ENCODE peak calls at places on chromosomes 4 and X, in ten cellular contexts. N, G, X, H, D, T, P, Z, L and U are unnamed samples.
A peak's percentile ranks its signal among the peaks of the same experiment; 100 is the strongest.

GRCh38 chr4:27364509-27364908 is 503.9 kb downstream of the STIM2 start:
- DNase-seq in Z (no peak), D (no peak), G (no peak), H (no peak), N (no peak), X (no peak), P (no peak), L (no peak), T (no peak), U (no peak)

GRCh38 chr4:37648084-37648817 is 37.9 kb downstream of the RELL1 start:
- DNase-seq in N (no peak), T (peak; percentile 66), G (peak; percentile 77), X (no peak), D (no peak), P (peak; percentile 92), L (peak; percentile 90), H (peak; percentile 74), Z (peak; percentile 68), U (peak; percentile 77)

GRCh38 chr4:140952709-140953108 is 180.6 kb downstream of the RNF150 start:
- DNase-seq in L (no peak), D (no peak), G (no peak), T (no peak), N (no peak), X (no peak), H (no peak), P (no peak), Z (no peak), U (no peak)

GRCh38 chr4:23937173-23937572 is 47.3 kb upstream of the PPARGC1A start:
- DNase-seq in N (no peak), X (no peak), H (no peak), D (no peak), P (no peak), L (no peak), Z (no peak), G (no peak), T (no peak), U (no peak)

GRCh38 chrX:41923925-41924693 is 755 bp upstream of the CASK start:
- DNase-seq in L (peak; percentile 46), T (peak; percentile 21), X (no peak), N (peak; percentile 25), Z (no peak), H (peak; percentile 51), D (peak; percentile 7), P (no peak), G (peak; percentile 22), U (peak; percentile 49)

GRCh38 chr4:74613266-74613665 is 168.3 kb downstream of the AREG start:
- DNase-seq in P (no peak), T (no peak), G (no peak), Z (no peak), L (no peak), D (no peak), H (no peak), X (no peak), N (no peak), U (no peak)

GRCh38 chr4:95107004-95107403 is 349.2 kb downstream of the BMPR1B start:
- DNase-seq in P (no peak), Z (no peak), T (no peak), X (no peak), L (no peak), G (no peak), H (no peak), N (no peak), D (no peak), U (no peak)

GRCh38 chrX:9458516-9459078 is 6.3 kb upstream of the TBL1X start:
- DNase-seq in H (no peak), G (no peak), T (no peak), P (no peak), L (no peak), N (no peak), D (no peak), X (no peak), Z (no peak), U (no peak)

GRCh38 chr4:38860788-38861424 is 4.3 kb upstream of the TLR6 start:
- DNase-seq in D (peak; percentile 76), L (peak; percentile 34), N (peak; percentile 47), G (peak; percentile 74), H (peak; percentile 67), T (no peak), Z (no peak), X (peak; percentile 94), P (peak; percentile 66), U (peak; percentile 55)

GRCh38 chr4:145921231-145921630 is 17.4 kb downstream of the ZNF827 start:
- DNase-seq in N (no peak), L (no peak), D (no peak), P (no peak), T (no peak), H (no peak), Z (no peak), X (no peak), G (no peak), U (no peak)

GRCh38 chr4:126341927-126342326 is 1027.2 kb downstream of the FAT4 start:
- DNase-seq in P (no peak), G (no peak), X (peak; percentile 9), D (no peak), N (no peak), T (no peak), Z (no peak), H (no peak), L (no peak), U (no peak)
- TF ChIP-seq POLR2AphosphoS5 in P (no peak), G (no peak), X (no peak), D (no peak), N (no peak), T (no peak), Z (no peak), H (no peak), L (no peak), U (no peak)

GRCh38 chrX:150475466-150475865 is 93.0 kb upstream of the MTM1 start:
- DNase-seq in D (no peak), H (no peak), T (no peak), P (no peak), Z (no peak), N (no peak), X (no peak), L (no peak), G (no peak), U (no peak)
- H3K4me1 ChIP-seq in D (no peaks in the 10 kb centered on the region), H (no peaks in the 10 kb centered on the region), T (no peaks in the 10 kb centered on the region), P (no peaks in the 10 kb centered on the region), Z (no peaks in the 10 kb centered on the region), N (no peaks in the 10 kb centered on the region), X (no peaks in the 10 kb centered on the region), L (no peaks in the 10 kb centered on the region), G (no peaks in the 10 kb centered on the region), U (no peaks in the 10 kb centered on the region)

DNA sequence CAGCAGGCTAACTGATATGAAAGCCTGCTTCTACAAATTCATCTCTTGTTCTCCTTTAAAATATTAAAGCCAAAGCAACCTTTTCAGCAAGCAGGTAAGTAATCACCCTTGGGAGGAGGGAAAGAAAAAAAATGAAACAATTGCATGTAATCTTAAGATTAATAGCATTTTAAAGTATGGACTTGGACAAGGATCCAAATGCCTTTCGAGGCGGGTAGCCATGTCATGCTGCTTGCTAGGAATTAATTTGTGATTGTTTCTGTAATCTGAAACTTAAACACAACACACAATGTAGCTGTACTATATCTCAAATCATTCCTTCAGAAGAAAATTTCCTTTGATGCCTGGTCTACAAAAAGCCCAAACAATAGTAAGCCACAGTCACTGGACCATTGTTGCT is 112.3 kb upstream of the CBR4 start:
- DNase-seq in D (no peak), G (no peak), H (no peak), L (no peak), X (no peak), N (no peak), Z (no peak), P (no peak), T (no peak), U (no peak)
- TF ChIP-seq POLR2AphosphoS5 in D (no peak), G (no peak), H (no peak), L (no peak), X (no peak), N (no peak), Z (no peak), P (no peak), T (no peak), U (no peak)

GRCh38 chr4:122612540-122612939 is 8.3 kb downstream of the IL21 start:
- DNase-seq in Z (no peak), X (no peak), G (no peak), T (no peak), H (no peak), P (no peak), L (no peak), D (no peak), N (no peak), U (no peak)
- H3K4me1 ChIP-seq in Z (no peaks in the 10 kb centered on the region), X (peaks cover 11% of the 10 kb centered on the region), G (no peaks in the 10 kb centered on the region), T (no peaks in the 10 kb centered on the region), H (no peaks in the 10 kb centered on the region), P (no peaks in the 10 kb centered on the region), L (no peaks in the 10 kb centered on the region), D (no peaks in the 10 kb centered on the region), N (no peaks in the 10 kb centered on the region), U (no peaks in the 10 kb centered on the region)

GRCh38 chrX:78139160-78140123 is at the start of gene TAF9B:
- DNase-seq in P (peak; percentile 71), G (peak; percentile 56), N (peak; percentile 87), D (peak; percentile 89), H (peak; percentile 88), X (peak; percentile 84), L (peak; percentile 80), T (peak; percentile 75), Z (peak; percentile 89), U (peak; percentile 83)
- TF ChIP-seq POLR2AphosphoS5 in P (peak; percentile 76), G (peak; percentile 64), N (peak; percentile 77), D (peak; percentile 74), H (peak; percentile 77), X (peak; percentile 69), L (peak; percentile 47), T (peak; percentile 73), Z (no peak), U (no peak)

GRCh38 chr4:130028552-130028951 is 932.6 kb downstream of the C4orf33 start:
- DNase-seq in L (no peak), T (no peak), N (no peak), X (peak; percentile 18), D (no peak), H (no peak), Z (no peak), P (no peak), G (no peak), U (no peak)

GRCh38 chr4:130025701-130026100 is 929.7 kb downstream of the C4orf33 start:
- DNase-seq in P (no peak), N (no peak), L (no peak), T (no peak), D (no peak), G (no peak), Z (no peak), H (no peak), X (no peak), U (no peak)

GRCh38 chr4:130026185-130026584 is 930.2 kb downstream of the C4orf33 start:
- DNase-seq in D (no peak), L (no peak), G (no peak), H (no peak), N (no peak), P (no peak), X (peak; percentile 98), Z (no peak), T (no peak), U (no peak)

GRCh38 chr4:130023088-130023487 is 927.1 kb downstream of the C4orf33 start:
- DNase-seq in L (no peak), D (no peak), H (no peak), P (no peak), Z (no peak), X (peak; percentile 16), N (no peak), T (no peak), G (no peak), U (no peak)
- H3K4me1 ChIP-seq in L (no peaks in the 10 kb centered on the region), D (no peaks in the 10 kb centered on the region), H (no peaks in the 10 kb centered on the region), P (no peaks in the 10 kb centered on the region), Z (no peaks in the 10 kb centered on the region), X (peaks cover 40% of the 10 kb centered on the region), N (no peaks in the 10 kb centered on the region), T (no peaks in the 10 kb centered on the region), G (no peaks in the 10 kb centered on the region), U (no peaks in the 10 kb centered on the region)